ENCODE peak calls at places on chromosome X, in nine cellular contexts. K is neural progenitor cell, P is OCI-LY7, U is HCT116, G is GM23248, N is GM23338, H is PC-3, T is MM.1S, Z is SK-N-SH. O is an unnamed sample.

GRCh38 chrX:97668126-97668525 is 784.4 kb downstream of the RPA4 start:
- DNase-seq in K (no peak), P (no peak), U (no peak), G (no peak), N (no peak), H (no peak), T (no peak), Z (no peak), O (no peak)

GRCh38 chrX:124257924-124258706 is 74.3 kb upstream of the TEX13D start:
- DNase-seq in K (no peak), P (no peak), U (no peak), G (peak; percentile 46), N (no peak), H (no peak), T (no peak), Z (no peak), O (no peak)

GRCh38 chrX:137171626-137172025 is 137.8 kb upstream of the GPR101 start:
- DNase-seq in K (no peak), P (no peak), U (no peak), G (no peak), N (no peak), H (no peak), T (no peak), Z (no peak), O (no peak)

GRCh38 chrX:20382518-20383291 is 116.0 kb upstream of the RPS6KA3 start:
- DNase-seq in K (no peak), P (no peak), U (no peak), G (peak; percentile 41), N (no peak), H (peak; percentile 60), T (no peak), Z (peak; percentile 10), O (peak; percentile 27)

GRCh38 chrX:6279277-6279909 is 50.7 kb upstream of the NLGN4X start:
- DNase-seq in K (no peak), P (no peak), U (no peak), G (no peak), N (peak; percentile 19), H (no peak), T (no peak), Z (no peak), O (no peak)

GRCh38 chrX:15781964-15782711 is 8.1 kb upstream of the ZRSR2 start:
- DNase-seq in K (no peak), P (peak; percentile 11), U (no peak), G (no peak), N (no peak), H (no peak), T (peak; percentile 74), Z (no peak), O (no peak)

GRCh38 chrX:31423575-31424284 is 351.9 kb upstream of the FTHL17 start:
- DNase-seq in K (peak; percentile 60), P (peak; percentile 32), U (no peak), G (peak; percentile 58), N (peak; percentile 47), H (peak; percentile 51), T (peak; percentile 22), Z (peak; percentile 43), O (peak; percentile 74)

GRCh38 chrX:1327651-1328304 is 8.8 kb upstream of the IL3RA start:
- DNase-seq in K (no peak), P (no peak), U (no peak), G (no peak), N (no peak), H (no peak), T (no peak), Z (no peak), O (no peak)

GRCh38 chrX:57607295-57608187 is 15.7 kb downstream of the ZXDB start:
- DNase-seq in K (peak; percentile 46), P (no peak), U (no peak), G (no peak), N (peak; percentile 30), H (no peak), T (no peak), Z (no peak), O (peak; percentile 13)

GRCh38 chrX:106404512-106404911 is 207.3 kb upstream of the RADX start:
- DNase-seq in K (no peak), P (no peak), U (peak; percentile 13), G (no peak), N (peak; percentile 19), H (peak; percentile 48), T (no peak), Z (no peak), O (peak; percentile 26)

GRCh38 chrX:13747836-13748235 is 13.3 kb downstream of the OFD1 start:
- DNase-seq in K (peak; percentile 33), P (peak; percentile 46), U (peak; percentile 37), G (peak; percentile 70), N (peak; percentile 54), H (peak; percentile 71), T (no peak), Z (peak; percentile 27), O (peak; percentile 44)

GRCh38 chrX:45400380-45400779 is 199.7 kb upstream of the DIPK2B start:
- DNase-seq in K (no peak), P (no peak), U (no peak), G (peak; percentile 14), N (peak; percentile 44), H (no peak), T (no peak), Z (no peak), O (no peak)

GRCh38 chrX:12610079-12610478 is 181.1 kb upstream of the PRPS2 start:
- DNase-seq in K (no peak), P (no peak), U (no peak), G (peak; percentile 1), N (no peak), H (peak; percentile 78), T (no peak), Z (no peak), O (no peak)

GRCh38 chrX:155188786-155189185 is 27.5 kb upstream of the VBP1 start:
- DNase-seq in K (no peak), P (peak; percentile 2), U (no peak), G (no peak), N (no peak), H (no peak), T (peak; percentile 25), Z (no peak), O (no peak)

GRCh38 chrX:283115-283845 is 2.1 kb downstream of the PLCXD1 start:
- DNase-seq in K (peak; percentile 97), P (peak; percentile 98), U (peak; percentile 60), G (peak; percentile 94), N (peak; percentile 98), H (peak; percentile 76), T (peak; percentile 88), Z (peak; percentile 95), O (peak; percentile 92)

GRCh38 chrX:53711446-53711845 is 24.9 kb upstream of the HUWE1 start:
- DNase-seq in K (no peak), P (no peak), U (no peak), G (no peak), N (no peak), H (peak; percentile 89), T (no peak), Z (no peak), O (no peak)

GRCh38 chrX:57121162-57121741 is at the start of gene SPIN2B:
- DNase-seq in K (peak; percentile 91), P (peak; percentile 80), U (peak; percentile 60), G (peak; percentile 86), N (peak; percentile 91), H (peak; percentile 84), T (peak; percentile 79), Z (peak; percentile 87), O (peak; percentile 86)

DNA sequence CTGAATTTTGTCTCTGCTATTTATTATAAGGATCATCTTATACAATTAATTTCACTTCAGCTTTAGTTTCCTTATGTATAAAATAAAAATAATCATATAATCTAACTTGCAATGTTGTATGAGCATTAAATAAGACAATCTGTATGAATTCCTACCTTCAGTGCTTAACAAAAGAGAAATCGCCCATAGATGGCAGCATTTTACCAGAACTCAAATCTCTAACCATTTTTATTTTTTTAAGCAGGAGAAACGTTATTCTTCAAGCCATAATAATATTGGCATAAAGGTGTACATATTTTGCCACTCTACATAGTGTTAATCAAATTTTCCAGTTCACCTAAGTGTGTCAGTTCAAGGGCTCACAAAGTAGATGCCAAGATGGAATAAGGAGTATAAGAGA is 78.8 kb downstream of the TMEM47 start:
- DNase-seq in K (peak; percentile 41), P (peak; percentile 0), U (no peak), G (peak; percentile 54), N (peak; percentile 48), H (peak; percentile 57), T (peak; percentile 11), Z (peak; percentile 0), O (peak; percentile 64)
- TF ChIP-seq EZH2phosphoT487 in K (no peak), P (no peak), U (no peak), G (no peak), N (no peak), H (no peak), T (no peak), Z (no peak), O (no peak)

DNA sequence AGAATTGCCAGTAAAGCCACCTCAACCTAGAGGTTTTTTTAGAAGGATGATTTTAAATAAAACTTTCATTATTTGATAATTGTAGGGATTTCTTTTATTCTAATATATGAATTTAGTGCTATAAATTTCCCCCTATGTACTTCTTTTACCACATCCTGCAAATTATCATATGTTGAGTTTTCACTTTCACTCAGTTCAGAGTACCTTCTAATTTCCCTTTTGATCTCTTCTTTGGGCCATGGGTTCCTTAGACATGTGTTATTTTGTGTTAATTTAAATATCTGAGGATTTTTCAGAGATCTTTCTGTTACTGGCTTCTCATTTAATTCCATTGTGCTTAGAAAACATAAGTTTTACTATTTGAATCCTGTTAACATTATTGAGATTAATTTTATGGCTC is 6.1 kb downstream of the BEX2 start:
- DNase-seq in K (no peak), P (no peak), U (no peak), G (no peak), N (no peak), H (no peak), T (no peak), Z (no peak), O (no peak)
- TF ChIP-seq EZH2phosphoT487 in K (no peak), P (no peak), U (no peak), G (no peak), N (no peak), H (no peak), T (no peak), Z (no peak), O (no peak)

DNA sequence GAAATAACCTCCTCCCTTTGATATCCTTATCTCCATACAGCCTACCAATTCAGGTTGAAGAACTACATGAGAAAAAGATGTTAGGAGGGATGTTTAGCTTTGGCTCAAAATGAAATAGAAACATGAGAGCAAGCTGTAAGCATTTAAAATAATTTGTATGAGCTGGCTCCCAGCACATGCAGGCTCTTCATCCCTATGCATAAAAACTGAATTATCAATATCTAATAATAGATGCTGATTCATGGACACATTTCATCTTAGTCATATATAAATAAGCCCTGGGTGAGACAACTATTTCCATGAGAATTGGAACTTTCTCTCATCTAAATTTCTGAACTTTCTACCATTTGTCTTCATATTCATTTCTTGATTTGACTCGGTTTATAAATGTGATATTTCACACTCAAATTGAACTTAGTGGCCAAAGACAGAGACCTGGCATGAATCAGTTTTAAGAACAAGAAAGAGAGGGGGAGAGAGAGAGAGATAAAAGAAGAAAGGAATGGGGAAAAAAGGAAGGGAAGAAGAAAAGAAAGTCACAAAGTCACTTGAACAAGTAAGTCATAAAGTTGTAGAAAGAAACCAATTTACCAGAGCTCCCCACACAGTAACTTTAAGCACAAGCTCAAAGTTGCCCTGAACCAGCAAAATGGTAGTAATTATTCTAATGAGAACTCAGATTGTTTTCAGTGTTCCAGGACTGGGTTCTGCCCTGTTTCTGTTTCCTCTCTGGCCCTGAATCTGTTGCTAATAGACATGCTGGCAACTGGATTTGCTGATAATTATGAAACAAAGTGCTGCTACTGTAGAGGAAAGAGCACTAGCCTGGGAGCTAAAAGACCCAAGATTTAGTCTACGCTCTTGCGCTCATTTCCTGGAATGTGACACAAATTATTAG is 48.8 kb upstream of the GPR174 start:
- DNase-seq in K (no peak), P (no peak), U (no peak), G (no peak), N (no peak), H (no peak), T (no peak), Z (no peak), O (no peak)
- TF ChIP-seq EZH2phosphoT487 in K (no peak), P (no peak), U (no peak), G (no peak), N (no peak), H (no peak), T (no peak), Z (no peak), O (no peak)

GRCh38 chrX:132744470-132744869 is 214.0 kb downstream of the HS6ST2 start:
- DNase-seq in K (no peak), P (no peak), U (no peak), G (no peak), N (no peak), H (no peak), T (no peak), Z (no peak), O (no peak)
- TF ChIP-seq EZH2phosphoT487 in K (no peak), P (no peak), U (no peak), G (no peak), N (no peak), H (no peak), T (no peak), Z (no peak), O (no peak)

O was measured in hepatocyte.